ENCODE peak calls at places on chromosomes 1 and 21, in four cellular contexts. One of them, this sample, is unnamed. For H3K27me3, the result is how much of the 10 kb centered on the place peaks cover.

GRCh38 chr1:90836345-90836679 is 119.2 kb upstream of the BARHL2 start:
- DNase-seq in fibroblast of lung: no peak
- DNase-seq in tibial nerve: no peak
- DNase-seq in dorsolateral prefrontal cortex: no peak
- DNase-seq in this sample: no peak

GRCh38 chr1:64505944-64506658 is 36.2 kb downstream of the CACHD1 start:
- DNase-seq in fibroblast of lung: peak
- DNase-seq in tibial nerve: no peak
- DNase-seq in dorsolateral prefrontal cortex: no peak
- DNase-seq in this sample: peak

GRCh38 chr1:112603012-112603411 is 15.9 kb downstream of the ST7L start:
- DNase-seq in fibroblast of lung: no peak
- DNase-seq in tibial nerve: no peak
- DNase-seq in dorsolateral prefrontal cortex: no peak
- DNase-seq in this sample: no peak

GRCh38 chr1:62841587-62842169 is 57.7 kb downstream of the ATG4C start:
- DNase-seq in fibroblast of lung: peak
- DNase-seq in tibial nerve: peak
- DNase-seq in dorsolateral prefrontal cortex: no peak
- DNase-seq in this sample: no peak

GRCh38 chr21:38916214-38916964 is 110.7 kb downstream of the ETS2 start:
- DNase-seq in fibroblast of lung: no peak
- DNase-seq in tibial nerve: no peak
- DNase-seq in dorsolateral prefrontal cortex: no peak
- DNase-seq in this sample: no peak

GRCh38 chr1:237583270-237583669 is 307.5 kb downstream of the ZP4 start:
- DNase-seq in fibroblast of lung: no peak
- DNase-seq in tibial nerve: no peak
- DNase-seq in dorsolateral prefrontal cortex: no peak
- DNase-seq in this sample: no peak

GRCh38 chr1:40160806-40161124 is 422 bp upstream of the RLF start:
- DNase-seq in fibroblast of lung: no peak
- DNase-seq in tibial nerve: no peak
- DNase-seq in dorsolateral prefrontal cortex: no peak
- DNase-seq in this sample: no peak

GRCh38 chr1:67688526-67689219 is 3.7 kb downstream of the GADD45A start:
- DNase-seq in fibroblast of lung: no peak
- DNase-seq in tibial nerve: no peak
- DNase-seq in dorsolateral prefrontal cortex: no peak
- DNase-seq in this sample: no peak

GRCh38 chr1:154755858-154756730 is 114.0 kb downstream of the KCNN3 start:
- DNase-seq in fibroblast of lung: peak
- DNase-seq in tibial nerve: no peak
- DNase-seq in dorsolateral prefrontal cortex: no peak
- DNase-seq in this sample: no peak

GRCh38 chr1:184002071-184002470 is 35.5 kb downstream of the COLGALT2 start:
- DNase-seq in fibroblast of lung: peak
- DNase-seq in tibial nerve: no peak
- DNase-seq in dorsolateral prefrontal cortex: no peak
- DNase-seq in this sample: no peak

GRCh38 chr1:184000321-184000720 is 37.2 kb downstream of the COLGALT2 start:
- DNase-seq in fibroblast of lung: no peak
- DNase-seq in tibial nerve: no peak
- DNase-seq in dorsolateral prefrontal cortex: no peak
- DNase-seq in this sample: no peak

GRCh38 chr1:184005506-184005905 is 32.0 kb downstream of the COLGALT2 start:
- DNase-seq in fibroblast of lung: no peak
- DNase-seq in tibial nerve: no peak
- DNase-seq in dorsolateral prefrontal cortex: no peak
- DNase-seq in this sample: no peak
- H3K27ac ChIP-seq in fibroblast of lung: no peak
- H3K27ac ChIP-seq in tibial nerve: no peak
- H3K27ac ChIP-seq in dorsolateral prefrontal cortex: peak
- H3K27ac ChIP-seq in this sample: no peak

DNA sequence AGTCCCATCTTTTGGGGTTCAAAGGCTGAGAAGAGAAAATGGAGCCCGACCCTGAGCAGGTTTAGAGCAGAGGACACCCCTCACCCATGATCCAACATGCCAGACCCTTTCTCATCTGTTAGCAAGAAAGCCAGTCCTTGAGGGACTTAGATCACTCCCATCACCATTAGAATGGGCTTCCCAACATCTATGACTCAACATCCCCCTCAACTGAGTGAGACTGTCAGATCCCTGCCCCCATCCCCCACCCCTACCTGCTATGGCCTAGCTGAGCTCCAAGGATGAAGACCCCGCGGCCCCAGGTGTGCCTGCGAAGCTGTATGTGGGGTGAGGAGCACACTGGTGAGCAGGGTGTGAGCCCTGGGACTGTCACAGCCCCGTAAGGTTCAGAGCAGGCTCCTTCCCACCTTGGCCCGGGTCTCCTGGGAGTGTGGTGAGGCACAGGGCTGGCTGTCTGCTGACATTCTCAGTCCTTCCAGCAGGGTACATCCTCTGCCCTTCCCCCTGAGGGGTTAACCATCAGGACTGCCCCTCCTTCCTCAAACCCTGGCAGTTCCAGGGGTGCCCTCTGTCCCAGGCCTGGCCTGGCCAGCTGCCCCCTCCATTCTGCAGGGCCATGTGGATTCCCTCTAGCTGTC is 21.4 kb upstream of the BLACAT1 start:
- DNase-seq in fibroblast of lung: no peak
- DNase-seq in tibial nerve: no peak
- DNase-seq in dorsolateral prefrontal cortex: no peak
- DNase-seq in this sample: no peak
- TF ChIP-seq CTCF in fibroblast of lung: no peak
- TF ChIP-seq CTCF in tibial nerve: no peak
- TF ChIP-seq CTCF in dorsolateral prefrontal cortex: no peak
- TF ChIP-seq CTCF in this sample: no peak

DNA sequence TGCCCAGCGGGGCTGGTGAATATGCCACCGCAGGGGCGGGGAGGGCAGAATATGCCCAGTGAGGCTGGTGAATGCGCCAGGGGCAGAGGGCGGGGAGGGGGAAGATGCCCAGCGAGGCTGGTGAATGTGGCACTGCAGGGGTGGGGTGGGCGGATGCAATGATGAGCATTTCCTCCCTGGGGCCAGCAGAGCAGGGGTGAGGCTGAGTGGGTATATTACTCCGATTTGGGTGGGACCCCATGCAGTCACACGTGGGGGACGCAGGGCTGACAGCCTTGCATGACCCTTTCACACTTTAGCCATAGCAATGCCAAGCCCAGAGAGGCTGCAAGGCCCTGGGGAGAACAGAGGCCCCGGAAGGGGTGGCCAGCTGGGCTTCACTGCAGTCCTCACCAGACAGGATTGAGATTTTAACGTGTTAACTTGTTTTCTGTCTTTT is 9.3 kb upstream of the SLX9 start:
- DNase-seq in fibroblast of lung: no peak
- DNase-seq in tibial nerve: no peak
- DNase-seq in dorsolateral prefrontal cortex: no peak
- DNase-seq in this sample: peak
- H3K27me3 ChIP-seq in fibroblast of lung: under half
- H3K27me3 ChIP-seq in tibial nerve: under half
- H3K27me3 ChIP-seq in dorsolateral prefrontal cortex: under half
- H3K27me3 ChIP-seq in this sample: under half

GRCh38 chr1:21293537-21294265 is 3.4 kb upstream of the ECE1 start:
- DNase-seq in fibroblast of lung: no peak
- DNase-seq in tibial nerve: no peak
- DNase-seq in dorsolateral prefrontal cortex: no peak
- DNase-seq in this sample: peak

GRCh38 chr1:21291184-21291583 is 921 bp upstream of the ECE1 start:
- DNase-seq in fibroblast of lung: no peak
- DNase-seq in tibial nerve: no peak
- DNase-seq in dorsolateral prefrontal cortex: no peak
- DNase-seq in this sample: no peak

GRCh38 chr1:21291964-21292363 is 1.7 kb upstream of the ECE1 start:
- DNase-seq in fibroblast of lung: no peak
- DNase-seq in tibial nerve: no peak
- DNase-seq in dorsolateral prefrontal cortex: no peak
- DNase-seq in this sample: no peak

GRCh38 chr1:21292991-21293536 is 2.8 kb upstream of the ECE1 start:
- DNase-seq in fibroblast of lung: no peak
- DNase-seq in tibial nerve: no peak
- DNase-seq in dorsolateral prefrontal cortex: no peak
- DNase-seq in this sample: peak

GRCh38 chr1:21292503-21292990 is 2.3 kb upstream of the ECE1 start:
- DNase-seq in fibroblast of lung: no peak
- DNase-seq in tibial nerve: no peak
- DNase-seq in dorsolateral prefrontal cortex: no peak
- DNase-seq in this sample: no peak
- H3K27ac ChIP-seq in fibroblast of lung: no peak
- H3K27ac ChIP-seq in tibial nerve: peak
- H3K27ac ChIP-seq in dorsolateral prefrontal cortex: peak
- H3K27ac ChIP-seq in this sample: peak

GRCh38 chr1:31681421-31681820 is 22.4 kb downstream of the COL16A1 start:
- DNase-seq in fibroblast of lung: no peak
- DNase-seq in tibial nerve: no peak
- DNase-seq in dorsolateral prefrontal cortex: no peak
- DNase-seq in this sample: no peak

GRCh38 chr1:31678681-31679080 is 25.1 kb downstream of the COL16A1 start:
- DNase-seq in fibroblast of lung: no peak
- DNase-seq in tibial nerve: no peak
- DNase-seq in dorsolateral prefrontal cortex: no peak
- DNase-seq in this sample: no peak

GRCh38 chr1:31679091-31679490 is 24.7 kb downstream of the COL16A1 start:
- DNase-seq in fibroblast of lung: no peak
- DNase-seq in tibial nerve: no peak
- DNase-seq in dorsolateral prefrontal cortex: no peak
- DNase-seq in this sample: no peak

GRCh38 chr1:31677949-31678348 is 25.9 kb downstream of the COL16A1 start:
- DNase-seq in fibroblast of lung: no peak
- DNase-seq in tibial nerve: no peak
- DNase-seq in dorsolateral prefrontal cortex: no peak
- DNase-seq in this sample: no peak

DNA sequence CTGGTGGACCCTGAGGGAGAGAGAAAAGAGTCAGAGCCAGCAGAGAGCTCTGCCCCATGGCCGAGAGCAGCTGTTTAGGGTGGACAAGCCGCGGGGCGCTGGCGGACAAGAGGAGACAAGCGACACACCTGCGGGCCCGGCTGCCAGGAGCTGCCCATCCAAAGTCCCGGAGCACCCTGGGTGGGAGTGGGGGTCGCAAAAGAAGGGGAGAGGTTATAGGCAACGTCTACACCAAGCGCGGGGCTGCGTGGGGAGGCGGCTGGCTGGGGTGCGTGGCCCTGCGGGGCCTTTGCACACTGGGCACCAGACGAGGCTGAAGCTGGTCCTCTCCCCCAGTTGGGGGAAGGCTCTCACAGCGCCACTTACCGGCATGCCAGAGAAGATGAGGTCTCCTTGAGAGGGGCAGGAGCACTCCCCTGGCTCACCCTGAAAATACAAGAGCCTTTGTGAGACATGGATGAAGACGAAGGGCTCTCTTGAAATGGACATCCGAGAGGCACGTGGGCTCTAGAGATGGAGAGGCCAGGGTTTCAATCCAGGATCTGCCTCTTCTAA is 24.1 kb downstream of the COL16A1 start:
- DNase-seq in fibroblast of lung: no peak
- DNase-seq in tibial nerve: no peak
- DNase-seq in dorsolateral prefrontal cortex: no peak
- DNase-seq in this sample: no peak
- TF ChIP-seq CTCF in fibroblast of lung: no peak
- TF ChIP-seq CTCF in tibial nerve: no peak
- TF ChIP-seq CTCF in dorsolateral prefrontal cortex: no peak
- TF ChIP-seq CTCF in this sample: no peak

DNA sequence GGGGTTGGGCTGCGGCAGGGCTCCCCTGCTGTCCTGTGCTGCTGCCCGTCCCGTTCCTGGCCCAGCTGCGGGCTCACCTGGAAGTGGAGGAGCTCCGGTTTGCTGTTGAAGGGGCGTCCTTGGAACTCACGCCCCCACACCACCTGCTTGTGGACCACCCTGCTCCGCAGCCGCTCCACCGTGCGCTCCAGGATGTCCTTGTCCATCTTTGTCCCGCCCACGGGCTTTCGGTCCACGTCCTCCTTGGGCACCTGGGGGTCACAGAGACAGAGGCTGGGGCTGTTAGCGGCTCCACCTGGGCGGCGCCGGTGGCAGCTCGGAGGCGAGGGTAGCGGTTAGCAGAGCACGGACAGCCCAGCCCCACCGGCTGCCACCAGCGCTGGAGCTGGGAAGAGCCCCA is 38.8 kb downstream of the CFAP74 start:
- DNase-seq in fibroblast of lung: no peak
- DNase-seq in tibial nerve: no peak
- DNase-seq in dorsolateral prefrontal cortex: no peak
- DNase-seq in this sample: no peak
- H3K27me3 ChIP-seq in fibroblast of lung: under half
- H3K27me3 ChIP-seq in tibial nerve: under half
- H3K27me3 ChIP-seq in dorsolateral prefrontal cortex: under half
- H3K27me3 ChIP-seq in this sample: under half

GRCh38 chr1:208233978-208234377 is 10.2 kb downstream of the PLXNA2 start:
- DNase-seq in fibroblast of lung: no peak
- DNase-seq in tibial nerve: no peak
- DNase-seq in dorsolateral prefrontal cortex: no peak
- DNase-seq in this sample: no peak

GRCh38 chr1:208237241-208237640 is 6.9 kb downstream of the PLXNA2 start:
- DNase-seq in fibroblast of lung: no peak
- DNase-seq in tibial nerve: no peak
- DNase-seq in dorsolateral prefrontal cortex: no peak
- DNase-seq in this sample: no peak

GRCh38 chr1:208235983-208236761 is 8.0 kb downstream of the PLXNA2 start:
- DNase-seq in fibroblast of lung: peak
- DNase-seq in tibial nerve: peak
- DNase-seq in dorsolateral prefrontal cortex: no peak
- DNase-seq in this sample: no peak

GRCh38 chr1:208234721-208235120 is 9.5 kb downstream of the PLXNA2 start:
- DNase-seq in fibroblast of lung: no peak
- DNase-seq in tibial nerve: no peak
- DNase-seq in dorsolateral prefrontal cortex: no peak
- DNase-seq in this sample: no peak

GRCh38 chr1:208235356-208235982 is 8.7 kb downstream of the PLXNA2 start:
- DNase-seq in fibroblast of lung: no peak
- DNase-seq in tibial nerve: no peak
- DNase-seq in dorsolateral prefrontal cortex: no peak
- DNase-seq in this sample: no peak
- H3K27ac ChIP-seq in fibroblast of lung: peak
- H3K27ac ChIP-seq in tibial nerve: peak
- H3K27ac ChIP-seq in dorsolateral prefrontal cortex: peak
- H3K27ac ChIP-seq in this sample: no peak

GRCh38 chr1:167726038-167726437 is 4.3 kb downstream of the MPZL1 start:
- DNase-seq in fibroblast of lung: no peak
- DNase-seq in tibial nerve: no peak
- DNase-seq in dorsolateral prefrontal cortex: no peak
- DNase-seq in this sample: no peak
- TF ChIP-seq CTCF in fibroblast of lung: no peak
- TF ChIP-seq CTCF in tibial nerve: no peak
- TF ChIP-seq CTCF in dorsolateral prefrontal cortex: no peak
- TF ChIP-seq CTCF in this sample: no peak